ENCODE peak calls at places on chromosomes 2 and 18, in four cellular contexts. W, K, U and P are unnamed samples.

GRCh38 chr2:148614332-148615049 is 30.1 kb upstream of the EPC2 start:
- DNase-seq in K (no peak), U (peak), W (no peak), P (peak)

GRCh38 chr18:46712406-46712805 is 44.4 kb downstream of the ST8SIA5 start:
- DNase-seq in U (peak), W (no peak), K (no peak), P (peak)

GRCh38 chr2:142286618-142287017 is 155.8 kb upstream of the LRP1B start:
- DNase-seq in K (peak), U (no peak), W (peak), P (no peak)

GRCh38 chr18:69898241-69898861 is 49.3 kb downstream of the CD226 start:
- DNase-seq in K (no peak), W (no peak), U (no peak), P (no peak)

GRCh38 chr2:218985325-218986091 is 524 bp upstream of the FEV start:
- DNase-seq in U (no peak), K (no peak), W (peak), P (no peak)

GRCh38 chr2:165576409-165576808 is 106.9 kb downstream of the CSRNP3 start:
- DNase-seq in W (no peak), U (peak), K (no peak), P (no peak)

GRCh38 chr2:179071810-179072355 is 21.9 kb upstream of the CCDC141 start:
- DNase-seq in U (no peak), W (no peak), K (no peak), P (no peak)

GRCh38 chr2:199606193-199606780 is 148.5 kb upstream of the SATB2 start:
- DNase-seq in U (no peak), K (no peak), W (no peak), P (no peak)

GRCh38 chr18:63892544-63892943 is 5.0 kb downstream of the SERPINB2 start:
- DNase-seq in U (peak), K (no peak), W (no peak), P (no peak)

GRCh38 chr2:18684202-18685040 is 95.1 kb upstream of the NT5C1B start:
- DNase-seq in U (peak), K (no peak), W (no peak), P (peak)

GRCh38 chr2:72629062-72629461 is 196.8 kb downstream of the EXOC6B start:
- DNase-seq in U (peak), K (no peak), W (no peak), P (peak)

GRCh38 chr2:24083567-24084385 is 858 bp downstream of the TP53I3 start:
- DNase-seq in K (peak), W (peak), U (peak), P (peak)

GRCh38 chr2:239263937-239264837 is 136.6 kb downstream of the HDAC4 start:
- DNase-seq in U (peak), K (no peak), W (no peak), P (peak)
- H3K18ac ChIP-seq in U (peak), K (peak), W (peak), P (peak)

GRCh38 chr2:119784876-119785275 is 25.2 kb downstream of the PTPN4 start:
- DNase-seq in W (no peak), K (no peak), U (no peak), P (no peak)
- H3K18ac ChIP-seq in W (no peak), K (no peak), U (no peak), P (no peak)

GRCh38 chr2:27736031-27736889 is 35.3 kb upstream of the MRPL33 start:
- DNase-seq in K (no peak), U (no peak), W (no peak), P (no peak)
- H3K18ac ChIP-seq in K (peak), U (peak), W (peak), P (peak)

DNA sequence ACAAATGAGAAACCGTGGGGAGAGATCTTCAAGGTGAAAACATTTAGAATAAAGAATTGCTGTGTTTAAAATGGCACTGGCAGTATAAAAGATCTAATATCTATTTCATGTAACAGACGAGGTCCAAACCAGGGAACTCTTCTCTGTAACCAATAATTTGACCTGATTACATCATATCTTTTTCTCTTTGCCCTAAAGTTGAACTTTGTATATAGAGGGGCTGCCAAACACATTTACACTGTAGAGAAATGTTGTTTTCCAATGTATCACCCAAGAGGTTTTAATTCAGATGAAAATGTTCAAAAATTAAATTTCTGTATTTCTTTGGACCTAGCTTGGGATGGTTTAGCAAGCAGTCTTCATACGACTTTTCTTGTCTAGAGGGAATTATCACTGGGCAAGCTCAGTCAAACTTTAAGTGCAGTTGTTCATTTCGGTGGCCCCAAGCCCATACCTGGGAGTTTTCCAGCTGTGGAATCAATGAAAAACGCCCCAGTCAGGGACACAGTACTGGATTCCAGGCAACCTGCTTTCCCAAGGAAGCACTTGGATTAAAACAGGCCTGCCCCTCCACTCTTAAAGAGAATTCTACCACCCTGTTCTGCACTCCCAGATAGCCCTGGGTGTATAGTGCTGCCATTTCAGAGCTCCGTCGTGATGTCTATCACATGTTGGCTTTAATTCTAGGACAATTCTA is 208.5 kb upstream of the FN1 start:
- DNase-seq in K (no peak), W (no peak), U (no peak), P (no peak)
- H3K18ac ChIP-seq in K (no peak), W (no peak), U (no peak), P (no peak)

GRCh38 chr2:234623521-234623991 is 126.7 kb upstream of the ARL4C start:
- DNase-seq in U (no peak), K (no peak), W (no peak), P (no peak)
- H3K18ac ChIP-seq in U (no peak), K (no peak), W (no peak), P (no peak)

DNA sequence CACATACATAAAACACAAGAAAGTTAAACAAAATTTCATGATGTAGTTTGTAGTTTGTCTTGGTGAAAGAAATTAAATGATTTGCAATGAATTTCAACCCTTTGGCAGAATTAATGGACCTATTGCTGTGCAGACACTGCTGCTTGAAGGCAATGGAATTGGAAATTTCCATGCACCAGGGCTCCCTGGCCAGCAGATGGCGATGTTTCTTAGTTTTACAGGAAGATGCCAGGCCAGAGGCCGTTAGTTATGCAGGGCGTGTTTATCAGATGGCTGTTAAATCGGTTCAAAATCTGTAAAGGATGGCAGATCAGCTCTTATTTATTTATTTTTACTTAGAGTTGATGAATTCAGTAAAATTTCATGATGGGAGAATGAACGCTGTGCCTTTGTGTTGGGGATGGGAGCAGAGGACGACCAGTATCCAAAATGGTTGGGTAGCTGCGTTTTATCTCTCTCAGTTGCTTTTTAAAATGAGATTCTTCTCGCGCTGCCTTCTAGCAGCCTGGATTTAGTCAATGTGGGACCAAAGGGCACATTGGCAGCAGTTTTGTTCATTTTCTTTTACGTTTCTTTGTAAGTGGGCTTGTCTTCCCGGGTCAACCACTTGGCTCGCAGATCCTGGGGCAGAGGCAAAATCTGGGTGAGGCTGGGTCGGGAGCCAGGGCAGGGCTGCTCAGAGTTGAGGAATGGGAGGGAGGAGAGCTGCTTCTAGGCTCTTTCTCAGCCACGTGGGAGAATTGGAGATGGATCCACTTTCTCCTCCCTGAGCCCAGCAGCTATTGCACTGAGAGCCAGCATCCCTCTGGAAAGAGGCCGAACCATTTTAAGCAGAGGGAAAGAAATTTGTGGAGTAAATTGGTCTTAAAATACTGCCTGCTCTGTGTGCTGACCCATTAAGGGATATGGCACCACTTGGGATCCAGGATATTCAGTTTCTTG is 344.0 kb downstream of the PIK3C3 start:
- DNase-seq in K (peak), U (peak), W (peak), P (peak)
- H3K18ac ChIP-seq in K (no peak), U (peak), W (no peak), P (no peak)

GRCh38 chr2:172084484-172084733 is 898 bp upstream of the DLX1 start:
- DNase-seq in W (no peak), K (no peak), U (no peak), P (no peak)

GRCh38 chr2:172083725-172084483 is 1.4 kb upstream of the DLX1 start:
- DNase-seq in K (peak), U (peak), W (no peak), P (no peak)

GRCh38 chr2:172082105-172082943 is 3.0 kb upstream of the DLX1 start:
- DNase-seq in U (no peak), W (no peak), K (peak), P (no peak)

GRCh38 chr2:172081248-172082022 is 3.9 kb upstream of the DLX1 start:
- DNase-seq in U (no peak), W (peak), K (peak), P (no peak)

GRCh38 chr2:172082944-172083718 is 2.2 kb upstream of the DLX1 start:
- DNase-seq in W (no peak), K (peak), U (peak), P (no peak)
- H3K18ac ChIP-seq in W (no peak), K (peak), U (no peak), P (no peak)

GRCh38 chr2:7709907-7710306 is 792.7 kb downstream of the RNF144A start:
- DNase-seq in U (no peak), W (no peak), K (no peak), P (peak)
- H3K18ac ChIP-seq in U (no peak), W (no peak), K (peak), P (no peak)